ENCODE peak calls at places on chromosomes 2 and 18, in six cellular contexts. A is H9, F is neuronal stem cell, B is H1, S is mesenchymal stem cell, K is trophoblast cell. C is an unnamed sample.

GRCh38 chr2:28411956-28412609 is 19.4 kb downstream of the FOSL2 start:
- DNase-seq in A (no peak), F (no peak), B (no peak), S (no peak), K (no peak), C (no peak)

GRCh38 chr2:113342650-113343049 is 63.9 kb upstream of the PAX8 start:
- DNase-seq in A (no peak), F (no peak), B (no peak), S (no peak), K (no peak), C (no peak)

GRCh38 chr2:219274392-219274921 is 4.7 kb upstream of the DNAJB2 start:
- DNase-seq in A (peak), F (no peak), B (no peak), S (peak), K (peak), C (peak)

GRCh38 chr2:197198890-197199289 is 111.7 kb downstream of the ANKRD44 start:
- DNase-seq in A (no peak), F (no peak), B (no peak), S (no peak), K (peak), C (no peak)

GRCh38 chr2:237459226-237459625 is 27.8 kb upstream of the MLPH start:
- DNase-seq in A (no peak), F (no peak), B (no peak), S (peak), K (no peak), C (no peak)

GRCh38 chr18:23114171-23114881 is 21.0 kb upstream of the CABLES1 start:
- DNase-seq in A (no peak), F (no peak), B (no peak), S (peak), K (peak), C (peak)

GRCh38 chr2:70140978-70141753 is 49.7 kb downstream of the C2orf42 start:
- DNase-seq in A (peak), F (no peak), B (peak), S (peak), K (peak), C (peak)

GRCh38 chr2:170929686-170930050 is 615 bp downstream of the GORASP2 start:
- DNase-seq in A (peak), F (peak), B (no peak), S (peak), K (peak), C (peak)

GRCh38 chr2:85760371-85760770 is 6.6 kb downstream of the ATOH8 start:
- DNase-seq in A (no peak), F (no peak), B (no peak), S (peak), K (no peak), C (peak)

GRCh38 chr2:64750001-64750816 is 96.5 kb upstream of the SERTAD2 start:
- DNase-seq in A (peak), F (no peak), B (no peak), S (peak), K (peak), C (peak)

GRCh38 chr18:13259701-13260100 is 41.1 kb downstream of the LDLRAD4 start:
- DNase-seq in A (no peak), F (no peak), B (no peak), S (no peak), K (no peak), C (no peak)

GRCh38 chr2:20052872-20053281 is 1.4 kb upstream of the LAPTM4A start:
- DNase-seq in A (no peak), F (no peak), B (no peak), S (peak), K (peak), C (peak)

GRCh38 chr2:73979686-73980085 is 5.0 kb upstream of the TET3 start:
- DNase-seq in A (no peak), F (no peak), B (no peak), S (peak), K (peak), C (peak)

GRCh38 chr18:69588301-69588700 is 187.6 kb downstream of the DOK6 start:
- DNase-seq in A (no peak), F (no peak), B (no peak), S (peak), K (peak), C (peak)

GRCh38 chr18:43805646-43806194 is 528.4 kb upstream of the SYT4 start:
- DNase-seq in A (no peak), F (no peak), B (no peak), S (peak), K (no peak), C (no peak)

GRCh38 chr2:28606986-28607441 is 111.2 kb downstream of the PLB1 start:
- DNase-seq in A (peak), F (no peak), B (no peak), S (peak), K (no peak), C (peak)

GRCh38 chr18:8890957-8891464 is 185.7 kb downstream of the MTCL1 start:
- DNase-seq in A (peak), F (peak), B (peak), S (peak), K (peak), C (peak)

GRCh38 chr2:145060876-145061275 is 541.0 kb upstream of the ZEB2 start:
- DNase-seq in A (no peak), F (no peak), B (no peak), S (no peak), K (no peak), C (no peak)

GRCh38 chr2:129087133-129087813 is 768.6 kb upstream of the HS6ST1 start:
- DNase-seq in A (no peak), F (no peak), B (no peak), S (peak), K (peak), C (no peak)

GRCh38 chr18:37409870-37410269 is 155.7 kb downstream of the CELF4 start:
- DNase-seq in A (peak), F (no peak), B (no peak), S (no peak), K (peak), C (no peak)

GRCh38 chr2:177318613-177319012 is 54.1 kb upstream of the NFE2L2 start:
- DNase-seq in A (no peak), F (no peak), B (no peak), S (no peak), K (no peak), C (no peak)
- H4K91ac ChIP-seq in A (no peak), F (no peak), B (no peak), S (no peak), K (no peak), C (no peak)

GRCh38 chr2:215983581-215984351 is 29.6 kb downstream of the MREG start:
- DNase-seq in A (no peak), F (no peak), B (no peak), S (no peak), K (no peak), C (no peak)
- H4K91ac ChIP-seq in A (no peak), F (no peak), B (no peak), S (no peak), K (no peak), C (no peak)

GRCh38 chr2:46338674-46339073 is 41.5 kb downstream of the EPAS1 start:
- DNase-seq in A (no peak), F (no peak), B (no peak), S (no peak), K (no peak), C (no peak)
- H4K91ac ChIP-seq in A (no peak), F (no peak), B (no peak), S (no peak), K (no peak), C (no peak)

GRCh38 chr2:43708178-43708577 is 31.9 kb upstream of the C1GALT1C1L start:
- DNase-seq in A (no peak), F (no peak), B (no peak), S (no peak), K (no peak), C (peak)
- H4K91ac ChIP-seq in A (no peak), F (no peak), B (no peak), S (no peak), K (no peak), C (no peak)

GRCh38 chr2:206213514-206213845 is 53.8 kb downstream of the EEF1B2 start:
- DNase-seq in A (no peak), F (no peak), B (no peak), S (no peak), K (no peak), C (no peak)

GRCh38 chr2:206212673-206213513 is 53.2 kb downstream of the EEF1B2 start:
- DNase-seq in A (no peak), F (no peak), B (no peak), S (peak), K (peak), C (peak)

GRCh38 chr2:206211657-206212255 is 52.1 kb downstream of the EEF1B2 start:
- DNase-seq in A (no peak), F (no peak), B (no peak), S (peak), K (peak), C (peak)

GRCh38 chr2:206204710-206205109 is 45.0 kb downstream of the EEF1B2 start:
- DNase-seq in A (no peak), F (no peak), B (no peak), S (no peak), K (peak), C (no peak)

GRCh38 chr2:206208900-206209299 is 49.2 kb downstream of the EEF1B2 start:
- DNase-seq in A (no peak), F (no peak), B (no peak), S (no peak), K (peak), C (no peak)
- H4K91ac ChIP-seq in A (no peak), F (no peak), B (no peak), S (no peak), K (no peak), C (no peak)

DNA sequence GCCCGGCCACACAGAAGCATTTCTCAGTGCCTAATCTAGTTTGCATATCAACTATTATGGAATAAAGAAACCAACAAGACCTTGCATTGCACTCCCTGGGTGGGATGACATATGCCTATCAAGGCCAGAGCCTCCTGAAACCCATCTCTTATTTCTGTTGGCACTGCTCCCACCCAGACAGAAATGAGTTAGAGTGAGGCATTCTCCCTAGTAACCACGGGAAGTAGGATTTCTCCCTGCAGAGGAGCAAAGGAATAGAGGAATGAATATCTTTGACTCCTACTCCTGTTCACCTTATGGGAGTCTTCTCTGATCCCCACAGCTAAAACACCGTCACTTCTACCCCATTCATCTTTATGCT is 24.2 kb upstream of the SCYGR1 start:
- DNase-seq in A (no peak), F (no peak), B (no peak), S (no peak), K (no peak), C (peak)
- H4K91ac ChIP-seq in A (no peak), F (no peak), B (no peak), S (peak), K (no peak), C (no peak)

GRCh38 chr2:26313446-26313845 is 32.5 kb upstream of the SELENOI start:
- DNase-seq in A (no peak), F (no peak), B (no peak), S (no peak), K (peak), C (no peak)

GRCh38 chr2:26316041-26316440 is 29.9 kb upstream of the SELENOI start:
- DNase-seq in A (no peak), F (no peak), B (no peak), S (no peak), K (no peak), C (no peak)

GRCh38 chr2:26309921-26310320 is 36.0 kb upstream of the SELENOI start:
- DNase-seq in A (no peak), F (no peak), B (no peak), S (no peak), K (no peak), C (no peak)

GRCh38 chr2:26314243-26314642 is 31.7 kb upstream of the SELENOI start:
- DNase-seq in A (peak), F (no peak), B (no peak), S (no peak), K (no peak), C (no peak)

DNA sequence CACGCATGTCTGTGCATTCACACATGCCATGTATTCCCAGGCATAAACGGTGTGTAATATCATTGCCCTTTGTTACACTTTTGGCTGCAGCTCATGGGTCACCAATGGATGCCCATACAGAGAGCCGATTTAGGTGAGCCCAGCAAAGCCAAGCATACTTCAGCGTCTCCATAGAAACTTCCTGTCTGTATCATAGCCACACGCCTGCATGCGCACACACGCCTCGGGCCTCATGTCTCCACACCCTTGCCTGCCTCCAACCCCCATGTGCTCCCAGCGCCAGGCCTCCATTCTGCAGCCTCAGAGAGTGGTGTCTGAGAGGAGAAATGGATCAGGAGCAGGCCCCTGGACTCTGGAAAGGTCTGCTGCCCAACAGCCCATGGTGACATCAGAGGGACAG is 33.5 kb upstream of the SELENOI start:
- DNase-seq in A (no peak), F (no peak), B (no peak), S (no peak), K (peak), C (no peak)
- H4K91ac ChIP-seq in A (no peak), F (no peak), B (no peak), S (peak), K (no peak), C (no peak)